ENCODE peak calls at places on chromosomes 16 and 17, in five cellular contexts. U, O, A, B and I are unnamed samples.

GRCh38 chr16:22370038-22370541 is 4.3 kb downstream of the CDR2 start:
- DNase-seq in U (no peak), O (no peak), A (no peak), B (peak), I (peak)

GRCh38 chr16:9845661-9846361 is 336.4 kb downstream of the GRIN2A start:
- DNase-seq in U (peak), O (no peak), A (no peak), B (no peak), I (no peak)

GRCh38 chr17:6555331-6556120 is 829 bp downstream of the PITPNM3 start:
- DNase-seq in U (peak), O (peak), A (peak), B (no peak), I (peak)

GRCh38 chr17:79777166-79777843 is 643 bp upstream of the CBX2 start:
- DNase-seq in U (peak), O (peak), A (peak), B (no peak), I (no peak)

GRCh38 chr16:66212426-66212825 is 154.1 kb upstream of the CDH5 start:
- DNase-seq in U (no peak), O (no peak), A (no peak), B (no peak), I (no peak)

GRCh38 chr16:154223-155030 is 2.0 kb downstream of the HBZ start:
- DNase-seq in U (no peak), O (peak), A (no peak), B (no peak), I (no peak)

GRCh38 chr16:4515611-4516233 is 22.9 kb downstream of the CDIP1 start:
- DNase-seq in U (no peak), O (no peak), A (no peak), B (no peak), I (no peak)

GRCh38 chr17:27349540-27350021 is 55.7 kb downstream of the WSB1 start:
- DNase-seq in U (no peak), O (peak), A (no peak), B (no peak), I (no peak)

GRCh38 chr16:1543085-1543896 is 9.8 kb downstream of the TMEM204 start:
- DNase-seq in U (peak), O (peak), A (peak), B (no peak), I (peak)

GRCh38 chr17:67456889-67457288 is 79.8 kb downstream of the PITPNC1 start:
- DNase-seq in U (no peak), O (no peak), A (no peak), B (no peak), I (no peak)

GRCh38 chr16:7037491-7037890 is 295.2 kb upstream of the RBFOX1 start:
- DNase-seq in U (no peak), O (no peak), A (no peak), B (no peak), I (no peak)

GRCh38 chr17:62974788-62975586 is 9.0 kb downstream of the TANC2 start:
- DNase-seq in U (no peak), O (no peak), A (no peak), B (no peak), I (no peak)

GRCh38 chr17:77999413-78000173 is 41.1 kb downstream of the TNRC6C start:
- DNase-seq in U (no peak), O (no peak), A (no peak), B (no peak), I (no peak)

GRCh38 chr17:42067371-42068180 is 17.2 kb upstream of the C17orf113 start:
- DNase-seq in U (peak), O (peak), A (peak), B (no peak), I (peak)

GRCh38 chr16:50721549-50722409 is 20.1 kb upstream of the CYLD start:
- DNase-seq in U (peak), O (no peak), A (no peak), B (no peak), I (no peak)

GRCh38 chr16:79283578-79283977 is 317.0 kb downstream of the MAF start:
- DNase-seq in U (no peak), O (no peak), A (no peak), B (no peak), I (no peak)